ENCODE peak calls at places on chromosomes 13 and 19, in four cellular contexts. C is HL-60, Y is astrocyte of the spinal cord, A is endothelial cell. E is an unnamed sample.
A peak's percentile ranks its signal among the peaks of the same experiment; 100 is the strongest.

GRCh38 chr19:35348909-35349611 is 1.4 kb downstream of the FFAR1 start:
- DNase-seq in A (no peak), C (no peak), Y (no peak), E (no peak)

GRCh38 chr13:109744512-109745051 is 41.8 kb downstream of the IRS2 start:
- DNase-seq in A (no peak), Y (peak; percentile 75), C (no peak), E (no peak)

GRCh38 chr13:113328851-113329250 is 31.8 kb downstream of the LAMP1 start:
- DNase-seq in Y (no peak), C (no peak), A (no peak), E (no peak)

GRCh38 chr19:52941941-52942370 is 18.7 kb upstream of the ZNF888 start:
- DNase-seq in C (peak; percentile 21), A (no peak), Y (peak; percentile 38), E (no peak)

GRCh38 chr13:60448907-60449510 is 52.0 kb downstream of the TDRD3 start:
- DNase-seq in A (peak; percentile 43), C (peak; percentile 45), Y (peak; percentile 72), E (peak; percentile 23)

GRCh38 chr13:79780240-79780639 is 299.3 kb downstream of the NDFIP2 start:
- DNase-seq in Y (peak; percentile 60), A (no peak), C (no peak), E (peak; percentile 14)

GRCh38 chr19:16023558-16023915 is 52.8 kb upstream of the TPM4 start:
- DNase-seq in A (no peak), C (no peak), Y (no peak), E (no peak)

GRCh38 chr13:44320611-44321010 is 53.0 kb upstream of the SERP2 start:
- DNase-seq in Y (no peak), C (no peak), A (no peak), E (no peak)

GRCh38 chr13:98273824-98274786 is 97.0 kb upstream of the RNF113B start:
- DNase-seq in Y (peak; percentile 35), A (no peak), C (no peak), E (no peak)

GRCh38 chr19:4115050-4115817 is 8.7 kb downstream of the MAP2K2 start:
- DNase-seq in C (peak; percentile 84), Y (no peak), A (no peak), E (no peak)

E was measured in HT1080.